ENCODE peak calls at places on chromosomes 7 and 10, in four cellular contexts. T, F, Y and X are unnamed samples.
A peak's percentile ranks its signal among the peaks of the same experiment; 100 is the strongest.

GRCh38 chr10:112915590-112916572 is 34.2 kb upstream of the TCF7L2 start:
- DNase-seq in T (peak; percentile 86), F (peak; percentile 69), Y (peak; percentile 71), X (peak; percentile 16)

GRCh38 chr10:100148353-100149211 is 37.2 kb downstream of the ERLIN1 start:
- DNase-seq in T (no peak), F (peak; percentile 17), Y (no peak), X (peak; percentile 7)

GRCh38 chr10:122264442-122264841 is 6.7 kb upstream of the BTBD16 start:
- DNase-seq in T (no peak), F (peak; percentile 32), Y (peak; percentile 36), X (peak; percentile 30)

GRCh38 chr10:33314788-33315561 is 19.5 kb downstream of the NRP1 start:
- DNase-seq in T (no peak), F (peak; percentile 59), Y (peak; percentile 89), X (peak; percentile 59)

GRCh38 chr10:132176647-132177046 is 10.1 kb upstream of the DPYSL4 start:
- DNase-seq in T (no peak), F (no peak), Y (no peak), X (no peak)

GRCh38 chr10:130757271-130757670 is 554.2 kb downstream of the TCERG1L start:
- DNase-seq in T (no peak), F (no peak), Y (no peak), X (no peak)

GRCh38 chr7:72538147-72538546 is 126.0 kb upstream of the CALN1 start:
- DNase-seq in T (no peak), F (no peak), Y (no peak), X (no peak)

GRCh38 chr7:23863209-23863798 is 153.3 kb downstream of the STK31 start:
- DNase-seq in T (no peak), F (peak; percentile 41), Y (peak; percentile 74), X (peak; percentile 71)

GRCh38 chr7:40551685-40552576 is 417.1 kb downstream of the SUGCT start:
- DNase-seq in T (no peak), F (peak; percentile 60), Y (peak; percentile 65), X (peak; percentile 74)

GRCh38 chr10:29239569-29240472 is 49.0 kb upstream of the LYZL1 start:
- DNase-seq in T (no peak), F (no peak), Y (peak; percentile 31), X (peak; percentile 23)

GRCh38 chr7:16741676-16742075 is 11.9 kb upstream of the TSPAN13 start:
- DNase-seq in T (no peak), F (no peak), Y (no peak), X (no peak)
- H3K4me3 ChIP-seq in T (no peak overlapping the region), F (no peak overlapping the region), Y (no peak overlapping the region), X (no peak overlapping the region)

GRCh38 chr10:102347236-102347828 is 48.2 kb upstream of the NFKB2 start:
- DNase-seq in T (peak; percentile 30), F (peak; percentile 65), Y (peak; percentile 46), X (peak; percentile 57)
- TF ChIP-seq CTCF in T (peak; percentile 33), F (peak; percentile 77), Y (peak; percentile 55), X (peak; percentile 63)

GRCh38 chr7:25121599-25121998 is 3.5 kb downstream of the CYCS start:
- DNase-seq in T (no peak), F (no peak), Y (no peak), X (no peak)

GRCh38 chr7:25116621-25117020 is 8.4 kb downstream of the CYCS start:
- DNase-seq in T (no peak), F (no peak), Y (no peak), X (no peak)

GRCh38 chr7:25117226-25118047 is 7.6 kb downstream of the CYCS start:
- DNase-seq in T (peak; percentile 39), F (no peak), Y (no peak), X (no peak)

GRCh38 chr7:25118048-25118753 is 6.9 kb downstream of the CYCS start:
- DNase-seq in T (no peak), F (no peak), Y (no peak), X (no peak)

DNA sequence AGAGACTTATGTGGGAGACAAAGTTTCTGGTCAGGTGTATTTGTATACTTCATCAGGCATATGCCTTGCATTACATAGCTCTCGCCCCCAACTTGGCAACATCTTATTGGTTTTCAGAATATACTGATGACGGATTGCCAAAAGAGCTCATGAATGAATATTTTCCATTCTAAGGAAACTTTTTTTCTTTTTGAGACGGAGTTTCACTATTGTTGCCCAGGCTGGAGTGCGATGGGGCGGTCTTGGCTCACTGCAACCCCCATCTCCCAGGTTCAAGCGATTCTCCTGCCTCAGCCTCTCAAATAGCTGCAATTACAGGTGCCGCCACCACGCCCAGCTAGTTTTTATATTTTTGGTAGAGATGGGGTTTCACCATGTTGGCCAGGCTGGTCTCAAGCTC is 6.0 kb downstream of the CYCS start:
- DNase-seq in T (no peak), F (no peak), Y (no peak), X (no peak)
- H3K4me3 ChIP-seq in T (no peak overlapping the region), F (no peak overlapping the region), Y (no peak overlapping the region), X (no peak overlapping the region)

GRCh38 chr7:117238937-117239336 is 83.9 kb downstream of the WNT2 start:
- DNase-seq in T (no peak), F (no peak), Y (no peak), X (no peak)
- TF ChIP-seq CTCF in T (no peak), F (no peak), Y (no peak), X (no peak)

DNA sequence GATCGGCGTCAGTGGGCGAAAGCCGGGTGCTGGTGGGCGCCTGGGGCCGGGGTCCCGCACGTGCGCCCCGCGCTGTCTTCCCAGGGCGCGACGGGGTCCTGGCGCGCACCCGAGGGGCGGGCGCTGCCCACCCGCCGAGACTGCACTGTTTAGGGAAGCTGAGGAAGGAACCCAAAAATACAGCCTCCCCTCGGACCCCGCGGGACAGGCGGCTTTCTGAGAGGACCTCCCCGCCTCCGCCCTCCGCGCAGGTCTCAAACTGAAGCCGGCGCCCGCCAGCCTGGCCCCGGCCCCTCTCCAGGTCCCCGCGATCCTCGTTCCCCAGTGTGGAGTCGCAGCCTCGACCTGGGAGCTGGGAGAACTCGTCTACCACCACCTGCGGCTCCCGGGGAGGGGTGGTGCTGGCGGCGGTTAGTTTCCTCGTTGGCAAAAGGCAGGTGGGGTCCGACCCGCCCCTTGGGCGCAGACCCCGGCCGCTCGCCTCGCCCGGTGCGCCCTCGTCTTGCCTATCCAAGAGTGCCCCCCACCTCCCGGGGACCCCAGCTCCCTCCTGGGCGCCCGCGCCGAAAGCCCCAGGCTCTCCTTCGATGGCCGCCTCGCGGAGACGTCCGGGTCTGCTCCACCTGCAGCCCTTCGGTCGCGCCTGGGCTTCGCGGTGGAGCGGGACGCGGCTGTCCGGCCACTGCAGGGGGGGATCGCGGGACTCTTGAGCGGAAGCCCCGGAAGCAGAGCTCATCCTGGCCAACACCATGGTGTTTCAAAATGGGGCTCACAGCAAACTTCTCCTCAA is 1.1 kb downstream of the EGFR start:
- DNase-seq in T (peak; percentile 46), F (no peak), Y (no peak), X (no peak)
- H3K4me3 ChIP-seq in T (peak overlapping the region; percentile 89), F (peak overlapping the region; percentile 77), Y (peak overlapping the region; percentile 79), X (peak overlapping the region; percentile 79)